ENCODE peak calls at places on chromosomes 6 and 20, in six cellular contexts. One of them, this sample, is unnamed.

GRCh38 chr6:153595903-153596302 is 443.1 kb upstream of the OPRM1 start:
- DNase-seq in endothelial cell of umbilical vein: no peak
- DNase-seq in gastrocnemius medialis: no peak
- DNase-seq in ovary: no peak
- DNase-seq in H54: no peak
- DNase-seq in tibial nerve: no peak
- DNase-seq in this sample: no peak

GRCh38 chr20:14712302-14712739 is 374.9 kb upstream of the FLRT3 start:
- DNase-seq in endothelial cell of umbilical vein: no peak
- DNase-seq in gastrocnemius medialis: no peak
- DNase-seq in ovary: no peak
- DNase-seq in H54: no peak
- DNase-seq in tibial nerve: no peak
- DNase-seq in this sample: no peak

GRCh38 chr20:18019068-18019467 is 38.6 kb downstream of the OVOL2 start:
- DNase-seq in endothelial cell of umbilical vein: no peak
- DNase-seq in gastrocnemius medialis: no peak
- DNase-seq in ovary: no peak
- DNase-seq in H54: peak; percentile 35
- DNase-seq in tibial nerve: no peak
- DNase-seq in this sample: peak; percentile 46

GRCh38 chr6:132122871-132123270 is 171.7 kb upstream of the CCN2 start:
- DNase-seq in endothelial cell of umbilical vein: peak; percentile 49
- DNase-seq in gastrocnemius medialis: no peak
- DNase-seq in ovary: no peak
- DNase-seq in H54: no peak
- DNase-seq in tibial nerve: no peak
- DNase-seq in this sample: no peak

GRCh38 chr20:11844691-11845090 is 73.0 kb upstream of the BTBD3 start:
- DNase-seq in endothelial cell of umbilical vein: no peak
- DNase-seq in gastrocnemius medialis: no peak
- DNase-seq in ovary: no peak
- DNase-seq in H54: no peak
- DNase-seq in tibial nerve: no peak
- DNase-seq in this sample: no peak

GRCh38 chr20:4944518-4944917 is 56.8 kb downstream of the SLC23A2 start:
- DNase-seq in endothelial cell of umbilical vein: no peak
- DNase-seq in gastrocnemius medialis: no peak
- DNase-seq in ovary: no peak
- DNase-seq in H54: no peak
- DNase-seq in tibial nerve: no peak
- DNase-seq in this sample: no peak

GRCh38 chr20:3163099-3164042 is 3.7 kb upstream of the FASTKD5 start:
- DNase-seq in endothelial cell of umbilical vein: no peak
- DNase-seq in gastrocnemius medialis: peak; percentile 52
- DNase-seq in ovary: no peak
- DNase-seq in H54: no peak
- DNase-seq in tibial nerve: no peak
- DNase-seq in this sample: no peak

GRCh38 chr6:4459032-4459431 is 317.2 kb upstream of the CDYL start:
- DNase-seq in endothelial cell of umbilical vein: peak; percentile 89
- DNase-seq in gastrocnemius medialis: no peak
- DNase-seq in ovary: no peak
- DNase-seq in H54: peak; percentile 47
- DNase-seq in tibial nerve: no peak
- DNase-seq in this sample: no peak

GRCh38 chr6:113909224-113909856 is 52.2 kb downstream of the MARCKS start:
- DNase-seq in endothelial cell of umbilical vein: peak; percentile 81
- DNase-seq in gastrocnemius medialis: no peak
- DNase-seq in ovary: no peak
- DNase-seq in H54: peak; percentile 5
- DNase-seq in tibial nerve: peak; percentile 42
- DNase-seq in this sample: peak; percentile 51

GRCh38 chr6:127475135-127475822 is 16.1 kb upstream of the KIAA0408 start:
- DNase-seq in endothelial cell of umbilical vein: no peak
- DNase-seq in gastrocnemius medialis: no peak
- DNase-seq in ovary: no peak
- DNase-seq in H54: no peak
- DNase-seq in tibial nerve: no peak
- DNase-seq in this sample: no peak

GRCh38 chr6:117930645-117931044 is 23.6 kb downstream of the SLC35F1 start:
- DNase-seq in endothelial cell of umbilical vein: no peak
- DNase-seq in gastrocnemius medialis: no peak
- DNase-seq in ovary: no peak
- DNase-seq in H54: no peak
- DNase-seq in tibial nerve: no peak
- DNase-seq in this sample: no peak

GRCh38 chr6:36838896-36839818 is at the start of gene CPNE5:
- DNase-seq in endothelial cell of umbilical vein: no peak
- DNase-seq in gastrocnemius medialis: no peak
- DNase-seq in ovary: peak; percentile 61
- DNase-seq in H54: no peak
- DNase-seq in tibial nerve: no peak
- DNase-seq in this sample: no peak

GRCh38 chr6:14406616-14407343 is 289.2 kb downstream of the CD83 start:
- DNase-seq in endothelial cell of umbilical vein: no peak
- DNase-seq in gastrocnemius medialis: no peak
- DNase-seq in ovary: no peak
- DNase-seq in H54: no peak
- DNase-seq in tibial nerve: no peak
- DNase-seq in this sample: no peak

GRCh38 chr20:63979549-63980316 is at the start of gene SAMD10:
- DNase-seq in endothelial cell of umbilical vein: peak; percentile 35
- DNase-seq in gastrocnemius medialis: peak; percentile 22
- DNase-seq in ovary: peak; percentile 59
- DNase-seq in H54: peak; percentile 52
- DNase-seq in tibial nerve: peak; percentile 12
- DNase-seq in this sample: peak; percentile 74

GRCh38 chr6:158185729-158186456 is 17.7 kb downstream of the GTF2H5 start:
- DNase-seq in endothelial cell of umbilical vein: no peak
- DNase-seq in gastrocnemius medialis: no peak
- DNase-seq in ovary: no peak
- DNase-seq in H54: no peak
- DNase-seq in tibial nerve: no peak
- DNase-seq in this sample: no peak

DNA sequence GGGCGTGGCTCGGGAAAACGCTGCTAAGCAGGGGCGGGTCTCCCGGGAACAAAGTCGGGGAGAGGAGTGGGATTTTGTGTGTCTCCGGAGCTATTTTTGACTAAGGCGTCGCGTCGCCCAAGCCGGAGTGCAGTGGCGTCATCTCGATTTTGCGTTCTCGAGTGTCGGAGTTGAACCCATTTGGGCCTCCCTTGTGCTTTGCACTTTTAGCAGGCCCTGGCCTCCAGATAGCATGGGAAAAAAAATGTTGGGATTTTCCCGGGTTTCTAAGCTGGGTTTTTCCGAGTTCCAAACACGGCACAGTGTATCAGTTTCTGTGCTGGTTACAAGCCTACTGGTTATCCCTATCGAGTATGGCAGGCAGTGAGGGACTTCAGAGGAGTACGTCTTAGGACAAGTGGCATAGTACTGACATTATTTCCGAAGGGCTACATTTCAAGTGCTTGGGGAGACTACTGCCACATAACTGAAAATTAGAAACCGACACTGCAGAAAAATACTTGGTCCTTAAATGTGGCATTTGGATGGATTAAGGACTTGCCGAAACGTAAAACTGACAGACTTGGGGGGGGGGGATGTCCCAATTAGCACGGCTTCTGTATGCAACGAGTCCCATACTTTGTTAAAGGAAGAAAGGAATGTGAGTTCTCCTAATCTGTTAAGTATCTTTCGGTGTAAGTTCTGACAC is 70.1 kb downstream of the HFE start:
- DNase-seq in endothelial cell of umbilical vein: peak; percentile 72
- DNase-seq in gastrocnemius medialis: peak; percentile 49
- DNase-seq in ovary: peak; percentile 80
- DNase-seq in H54: no peak
- DNase-seq in tibial nerve: peak; percentile 53
- DNase-seq in this sample: peak; percentile 93
- TF ChIP-seq POLR2A in endothelial cell of umbilical vein: peak; percentile 24
- TF ChIP-seq POLR2A in gastrocnemius medialis: no peak
- TF ChIP-seq POLR2A in ovary: peak; percentile 55
- TF ChIP-seq POLR2A in H54: peak; percentile 75
- TF ChIP-seq POLR2A in tibial nerve: peak; percentile 74
- TF ChIP-seq POLR2A in this sample: peak; percentile 81

GRCh38 chr6:80005406-80005805 is 957 bp downstream of the TTK start:
- DNase-seq in endothelial cell of umbilical vein: no peak
- DNase-seq in gastrocnemius medialis: no peak
- DNase-seq in ovary: no peak
- DNase-seq in H54: no peak
- DNase-seq in tibial nerve: no peak
- DNase-seq in this sample: no peak

GRCh38 chr6:80001337-80001736 is 3.1 kb upstream of the TTK start:
- DNase-seq in endothelial cell of umbilical vein: no peak
- DNase-seq in gastrocnemius medialis: no peak
- DNase-seq in ovary: no peak
- DNase-seq in H54: no peak
- DNase-seq in tibial nerve: no peak
- DNase-seq in this sample: no peak

GRCh38 chr6:80003841-80004198 is 629 bp upstream of the TTK start:
- DNase-seq in endothelial cell of umbilical vein: no peak
- DNase-seq in gastrocnemius medialis: no peak
- DNase-seq in ovary: no peak
- DNase-seq in H54: no peak
- DNase-seq in tibial nerve: peak; percentile 9
- DNase-seq in this sample: peak; percentile 78

GRCh38 chr6:80006541-80006940 is 2.1 kb downstream of the TTK start:
- DNase-seq in endothelial cell of umbilical vein: no peak
- DNase-seq in gastrocnemius medialis: no peak
- DNase-seq in ovary: no peak
- DNase-seq in H54: no peak
- DNase-seq in tibial nerve: no peak
- DNase-seq in this sample: no peak

DNA sequence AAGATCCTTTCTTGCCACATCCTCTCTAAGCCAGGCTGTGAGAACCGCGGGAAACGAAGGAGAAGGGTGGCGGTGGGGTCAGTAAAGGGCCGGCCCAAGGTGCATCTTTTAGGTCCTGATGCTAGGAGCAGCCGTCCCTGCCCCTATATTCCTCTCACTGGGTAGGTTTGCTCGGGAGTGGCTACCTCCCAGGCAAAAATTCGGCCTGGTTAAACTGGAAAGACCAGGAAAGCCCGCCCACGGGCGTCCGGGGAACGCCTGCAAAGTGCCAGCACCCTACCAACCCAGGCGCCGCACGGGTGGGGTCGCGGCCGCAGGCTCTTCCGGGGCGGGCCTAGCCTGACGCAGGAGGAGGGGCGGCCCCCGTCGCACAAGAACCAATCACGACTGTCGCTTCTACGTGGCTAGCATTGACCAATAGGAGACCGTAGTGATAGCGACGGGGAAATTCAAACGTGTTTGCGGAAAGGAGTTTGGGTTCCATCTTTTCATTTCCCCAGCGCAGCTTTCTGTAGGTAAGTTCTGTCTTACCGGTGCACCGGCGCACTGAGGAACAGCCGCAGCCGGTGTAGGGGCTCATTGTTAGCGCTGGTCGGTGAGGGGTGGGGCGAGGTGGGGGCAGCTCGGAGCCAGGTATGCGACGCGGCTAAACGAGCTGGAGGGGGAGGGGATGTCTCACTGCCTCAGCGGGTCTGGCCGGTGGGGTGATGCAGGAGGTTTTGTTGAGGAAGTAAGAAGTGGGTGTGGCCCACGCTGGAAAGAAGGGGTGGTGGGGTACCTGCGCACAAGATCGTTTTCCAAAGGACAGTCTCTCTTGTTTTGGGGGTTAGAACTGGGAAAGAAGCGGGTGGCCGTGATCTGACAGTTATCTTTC is at the start of gene TTK:
- DNase-seq in endothelial cell of umbilical vein: peak; percentile 90
- DNase-seq in gastrocnemius medialis: peak; percentile 87
- DNase-seq in ovary: peak; percentile 87
- DNase-seq in H54: peak; percentile 78
- DNase-seq in tibial nerve: peak; percentile 78
- DNase-seq in this sample: peak; percentile 97
- TF ChIP-seq POLR2A in endothelial cell of umbilical vein: peak; percentile 69
- TF ChIP-seq POLR2A in gastrocnemius medialis: peak; percentile 35
- TF ChIP-seq POLR2A in ovary: peak; percentile 36
- TF ChIP-seq POLR2A in H54: peak; percentile 49
- TF ChIP-seq POLR2A in tibial nerve: peak; percentile 42
- TF ChIP-seq POLR2A in this sample: peak; percentile 87

GRCh38 chr6:149863846-149864577 is at the start of gene LRP11:
- DNase-seq in endothelial cell of umbilical vein: peak; percentile 86
- DNase-seq in gastrocnemius medialis: peak; percentile 84
- DNase-seq in ovary: peak; percentile 90
- DNase-seq in H54: peak; percentile 68
- DNase-seq in tibial nerve: peak; percentile 67
- DNase-seq in this sample: peak; percentile 84
- TF ChIP-seq POLR2A in endothelial cell of umbilical vein: peak; percentile 36
- TF ChIP-seq POLR2A in gastrocnemius medialis: peak; percentile 93
- TF ChIP-seq POLR2A in ovary: peak; percentile 68
- TF ChIP-seq POLR2A in H54: peak; percentile 79
- TF ChIP-seq POLR2A in tibial nerve: peak; percentile 44
- TF ChIP-seq POLR2A in this sample: peak; percentile 54

DNA sequence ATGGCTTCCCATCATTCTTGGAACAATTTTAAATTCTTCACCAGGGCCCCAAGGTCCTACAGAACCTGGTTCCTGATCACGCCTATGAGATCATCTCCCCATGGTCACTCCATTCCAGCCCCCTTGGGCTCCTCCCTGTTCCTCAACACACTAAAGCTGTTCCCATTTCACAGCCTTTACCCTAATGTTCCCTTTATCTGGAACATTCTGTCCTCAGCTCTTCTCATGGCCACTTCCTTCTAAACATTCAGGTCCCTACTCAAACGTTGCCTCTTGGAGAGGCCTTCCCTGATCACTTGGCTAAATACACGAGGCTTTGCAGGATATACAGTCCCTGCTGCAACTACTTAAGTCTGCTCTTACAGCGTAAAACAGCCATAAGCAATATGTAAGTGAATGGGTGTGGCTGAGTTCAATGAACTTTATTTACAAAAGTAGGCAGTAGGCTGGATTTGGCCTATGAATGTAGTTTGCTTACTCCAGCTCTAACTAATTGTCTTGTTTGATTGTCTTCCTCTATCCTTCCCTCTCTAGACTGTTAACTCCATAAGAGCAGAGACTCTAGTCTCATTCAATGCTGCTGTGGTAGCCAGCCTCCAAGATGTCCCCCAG is 29.5 kb upstream of the TTPAL start:
- DNase-seq in endothelial cell of umbilical vein: no peak
- DNase-seq in gastrocnemius medialis: no peak
- DNase-seq in ovary: no peak
- DNase-seq in H54: no peak
- DNase-seq in tibial nerve: no peak
- DNase-seq in this sample: no peak
- TF ChIP-seq POLR2A in endothelial cell of umbilical vein: no peak
- TF ChIP-seq POLR2A in gastrocnemius medialis: no peak
- TF ChIP-seq POLR2A in ovary: no peak
- TF ChIP-seq POLR2A in H54: no peak
- TF ChIP-seq POLR2A in tibial nerve: no peak
- TF ChIP-seq POLR2A in this sample: no peak

DNA sequence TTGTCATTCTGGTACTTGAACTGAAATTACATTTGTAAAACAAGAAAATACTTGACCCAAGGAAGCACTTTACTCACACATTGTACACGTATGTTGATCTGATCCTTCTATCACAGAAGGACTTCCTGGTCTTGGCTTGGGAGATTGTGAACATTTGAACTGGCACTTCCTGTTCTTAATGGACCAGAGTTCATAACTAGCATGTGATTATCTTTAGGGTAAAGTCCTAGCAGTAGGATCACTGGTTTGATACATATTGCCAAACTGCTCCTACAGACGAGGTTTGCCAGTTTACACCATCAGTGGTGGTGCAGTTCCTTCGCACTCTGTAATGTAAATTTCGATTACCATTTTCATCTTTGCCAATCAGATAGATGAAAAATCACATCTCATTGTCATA is 12.7 kb downstream of the HECA start:
- DNase-seq in endothelial cell of umbilical vein: peak; percentile 14
- DNase-seq in gastrocnemius medialis: no peak
- DNase-seq in ovary: no peak
- DNase-seq in H54: no peak
- DNase-seq in tibial nerve: no peak
- DNase-seq in this sample: no peak
- TF ChIP-seq POLR2A in endothelial cell of umbilical vein: no peak
- TF ChIP-seq POLR2A in gastrocnemius medialis: no peak
- TF ChIP-seq POLR2A in ovary: no peak
- TF ChIP-seq POLR2A in H54: no peak
- TF ChIP-seq POLR2A in tibial nerve: no peak
- TF ChIP-seq POLR2A in this sample: no peak